ENCODE peak calls at places on chromosomes 3 and 15, in six cellular contexts. One of them, this sample, is unnamed.

GRCh38 chr3:69451594-69451993 is 65.7 kb upstream of the FRMD4B start:
- DNase-seq in uterus: no peak
- DNase-seq in GM12865: no peak
- DNase-seq in gastrocnemius medialis: no peak
- DNase-seq in A549: no peak
- DNase-seq in right atrium auricular region: no peak
- DNase-seq in this sample: no peak

GRCh38 chr15:52228928-52229327 is 37.7 kb upstream of the GNB5 start:
- DNase-seq in uterus: no peak
- DNase-seq in GM12865: peak
- DNase-seq in gastrocnemius medialis: no peak
- DNase-seq in A549: no peak
- DNase-seq in right atrium auricular region: no peak
- DNase-seq in this sample: no peak

GRCh38 chr3:47019201-47019600 is 39.7 kb downstream of the NBEAL2 start:
- DNase-seq in uterus: no peak
- DNase-seq in GM12865: peak
- DNase-seq in gastrocnemius medialis: no peak
- DNase-seq in A549: no peak
- DNase-seq in right atrium auricular region: no peak
- DNase-seq in this sample: no peak

GRCh38 chr15:62648954-62649353 is 393.6 kb upstream of the TPM1 start:
- DNase-seq in uterus: no peak
- DNase-seq in GM12865: peak
- DNase-seq in gastrocnemius medialis: no peak
- DNase-seq in A549: no peak
- DNase-seq in right atrium auricular region: no peak
- DNase-seq in this sample: no peak

GRCh38 chr15:31274496-31275330 is 51.9 kb upstream of the KLF13 start:
- DNase-seq in uterus: peak
- DNase-seq in GM12865: no peak
- DNase-seq in gastrocnemius medialis: no peak
- DNase-seq in A549: no peak
- DNase-seq in right atrium auricular region: peak
- DNase-seq in this sample: peak

GRCh38 chr3:27577504-27577903 is 93.3 kb upstream of the SLC4A7 start:
- DNase-seq in uterus: no peak
- DNase-seq in GM12865: no peak
- DNase-seq in gastrocnemius medialis: no peak
- DNase-seq in A549: no peak
- DNase-seq in right atrium auricular region: no peak
- DNase-seq in this sample: no peak

GRCh38 chr3:172153335-172153861 is 114.0 kb downstream of the FNDC3B start:
- DNase-seq in uterus: peak
- DNase-seq in GM12865: no peak
- DNase-seq in gastrocnemius medialis: peak
- DNase-seq in A549: peak
- DNase-seq in right atrium auricular region: peak
- DNase-seq in this sample: peak

GRCh38 chr3:116059421-116060096 is 385.7 kb downstream of the LSAMP start:
- DNase-seq in uterus: no peak
- DNase-seq in GM12865: no peak
- DNase-seq in gastrocnemius medialis: no peak
- DNase-seq in A549: peak
- DNase-seq in right atrium auricular region: no peak
- DNase-seq in this sample: no peak

GRCh38 chr15:88512606-88513005 is 33.9 kb downstream of the DET1 start:
- DNase-seq in uterus: no peak
- DNase-seq in GM12865: no peak
- DNase-seq in gastrocnemius medialis: no peak
- DNase-seq in A549: no peak
- DNase-seq in right atrium auricular region: no peak
- DNase-seq in this sample: no peak

GRCh38 chr3:13379191-13379830 is 40.8 kb downstream of the NUP210 start:
- DNase-seq in uterus: no peak
- DNase-seq in GM12865: no peak
- DNase-seq in gastrocnemius medialis: no peak
- DNase-seq in A549: no peak
- DNase-seq in right atrium auricular region: peak
- DNase-seq in this sample: peak

GRCh38 chr3:20316238-20316637 is 130.2 kb upstream of the SGO1 start:
- DNase-seq in uterus: no peak
- DNase-seq in GM12865: no peak
- DNase-seq in gastrocnemius medialis: no peak
- DNase-seq in A549: no peak
- DNase-seq in right atrium auricular region: no peak
- DNase-seq in this sample: no peak

GRCh38 chr15:78437107-78437761 is 782 bp upstream of the IREB2 start:
- DNase-seq in uterus: no peak
- DNase-seq in GM12865: no peak
- DNase-seq in gastrocnemius medialis: no peak
- DNase-seq in A549: peak
- DNase-seq in right atrium auricular region: no peak
- DNase-seq in this sample: no peak

GRCh38 chr3:139202226-139202958 is 141.4 kb upstream of the MRPS22 start:
- DNase-seq in uterus: no peak
- DNase-seq in GM12865: peak
- DNase-seq in gastrocnemius medialis: no peak
- DNase-seq in A549: no peak
- DNase-seq in right atrium auricular region: no peak
- DNase-seq in this sample: peak

GRCh38 chr3:120177151-120177550 is 82.9 kb upstream of the GSK3B start:
- DNase-seq in uterus: peak
- DNase-seq in GM12865: no peak
- DNase-seq in gastrocnemius medialis: peak
- DNase-seq in A549: peak
- DNase-seq in right atrium auricular region: peak
- DNase-seq in this sample: no peak

GRCh38 chr15:50458301-50458700 is 34.1 kb downstream of the USP8 start:
- DNase-seq in uterus: no peak
- DNase-seq in GM12865: no peak
- DNase-seq in gastrocnemius medialis: no peak
- DNase-seq in A549: no peak
- DNase-seq in right atrium auricular region: no peak
- DNase-seq in this sample: no peak

GRCh38 chr3:81886081-81886480 is 124.6 kb upstream of the GBE1 start:
- DNase-seq in uterus: no peak
- DNase-seq in GM12865: no peak
- DNase-seq in gastrocnemius medialis: no peak
- DNase-seq in A549: no peak
- DNase-seq in right atrium auricular region: no peak
- DNase-seq in this sample: no peak

GRCh38 chr15:60972866-60973265 is 256.2 kb downstream of the RORA start:
- DNase-seq in uterus: no peak
- DNase-seq in GM12865: no peak
- DNase-seq in gastrocnemius medialis: no peak
- DNase-seq in A549: no peak
- DNase-seq in right atrium auricular region: no peak
- DNase-seq in this sample: no peak

GRCh38 chr15:38068600-38068999 is 134.2 kb downstream of the TMCO5A start:
- DNase-seq in uterus: no peak
- DNase-seq in GM12865: no peak
- DNase-seq in gastrocnemius medialis: no peak
- DNase-seq in A549: no peak
- DNase-seq in right atrium auricular region: no peak
- DNase-seq in this sample: no peak
- TF ChIP-seq CTCF in uterus: no peak
- TF ChIP-seq CTCF in GM12865: no peak
- TF ChIP-seq CTCF in gastrocnemius medialis: no peak
- TF ChIP-seq CTCF in A549: no peak
- TF ChIP-seq CTCF in right atrium auricular region: no peak
- TF ChIP-seq CTCF in this sample: no peak

GRCh38 chr15:92924216-92924615 is 24.1 kb downstream of the CHD2 start:
- DNase-seq in uterus: no peak
- DNase-seq in GM12865: no peak
- DNase-seq in gastrocnemius medialis: no peak
- DNase-seq in A549: no peak
- DNase-seq in right atrium auricular region: no peak
- DNase-seq in this sample: no peak
- H3K4me3 ChIP-seq in uterus: no peak
- H3K4me3 ChIP-seq in GM12865: no peak
- H3K4me3 ChIP-seq in gastrocnemius medialis: no peak
- H3K4me3 ChIP-seq in A549: no peak
- H3K4me3 ChIP-seq in right atrium auricular region: no peak
- H3K4me3 ChIP-seq in this sample: no peak

GRCh38 chr3:149145926-149146325 is 16.5 kb downstream of the HPS3 start:
- DNase-seq in uterus: no peak
- DNase-seq in GM12865: peak
- DNase-seq in gastrocnemius medialis: no peak
- DNase-seq in A549: no peak
- DNase-seq in right atrium auricular region: no peak
- DNase-seq in this sample: no peak

GRCh38 chr3:149150436-149150835 is 21.0 kb downstream of the HPS3 start:
- DNase-seq in uterus: no peak
- DNase-seq in GM12865: no peak
- DNase-seq in gastrocnemius medialis: no peak
- DNase-seq in A549: no peak
- DNase-seq in right atrium auricular region: no peak
- DNase-seq in this sample: no peak

GRCh38 chr3:149142647-149143046 is 13.2 kb downstream of the HPS3 start:
- DNase-seq in uterus: no peak
- DNase-seq in GM12865: no peak
- DNase-seq in gastrocnemius medialis: no peak
- DNase-seq in A549: no peak
- DNase-seq in right atrium auricular region: no peak
- DNase-seq in this sample: no peak

DNA sequence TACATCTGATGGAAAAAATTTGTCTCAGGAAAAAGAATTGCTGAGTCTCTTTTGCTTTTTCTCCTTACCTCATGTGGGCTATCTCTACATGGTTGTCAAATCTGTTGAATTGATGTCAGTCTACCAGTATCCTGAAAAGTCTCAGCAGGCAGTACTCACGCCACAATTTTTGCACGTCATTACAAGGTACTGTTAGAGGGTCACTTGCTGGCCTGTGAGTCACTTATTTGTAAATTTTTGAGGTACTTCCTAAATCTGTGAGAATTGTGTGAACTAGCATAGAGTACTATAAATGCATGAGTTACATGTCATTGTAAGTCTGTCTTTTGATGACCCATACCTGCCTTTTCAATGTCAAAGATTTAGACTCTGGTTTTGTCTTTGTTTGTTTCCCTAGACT is 15.9 kb downstream of the HPS3 start:
- DNase-seq in uterus: no peak
- DNase-seq in GM12865: peak
- DNase-seq in gastrocnemius medialis: no peak
- DNase-seq in A549: no peak
- DNase-seq in right atrium auricular region: no peak
- DNase-seq in this sample: no peak
- TF ChIP-seq CTCF in uterus: no peak
- TF ChIP-seq CTCF in GM12865: no peak
- TF ChIP-seq CTCF in gastrocnemius medialis: no peak
- TF ChIP-seq CTCF in A549: no peak
- TF ChIP-seq CTCF in right atrium auricular region: no peak
- TF ChIP-seq CTCF in this sample: no peak

DNA sequence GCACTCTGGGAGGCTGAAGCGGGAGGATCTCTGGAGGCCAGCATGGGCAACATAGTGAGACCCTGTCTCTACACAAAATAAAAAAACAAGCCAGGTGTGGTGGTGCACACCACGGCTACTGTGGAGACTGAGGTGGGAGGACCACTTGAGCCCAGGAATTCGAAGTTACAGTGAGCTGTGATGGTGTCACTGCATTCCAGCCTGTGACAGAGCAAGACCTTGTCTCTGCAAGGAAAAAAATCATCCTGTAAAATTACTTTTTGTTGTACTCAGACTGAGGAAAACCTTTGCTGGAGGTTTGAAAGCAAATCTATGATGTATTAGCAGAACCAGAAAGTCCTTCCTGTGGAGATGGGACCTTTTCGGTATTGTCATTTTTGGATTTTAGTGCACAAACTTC is 63.3 kb downstream of the ATP1B3 start:
- DNase-seq in uterus: no peak
- DNase-seq in GM12865: no peak
- DNase-seq in gastrocnemius medialis: no peak
- DNase-seq in A549: no peak
- DNase-seq in right atrium auricular region: no peak
- DNase-seq in this sample: no peak
- H3K4me3 ChIP-seq in uterus: no peak
- H3K4me3 ChIP-seq in GM12865: no peak
- H3K4me3 ChIP-seq in gastrocnemius medialis: no peak
- H3K4me3 ChIP-seq in A549: no peak
- H3K4me3 ChIP-seq in right atrium auricular region: no peak
- H3K4me3 ChIP-seq in this sample: no peak

GRCh38 chr3:112175646-112176045 is 42.6 kb upstream of the GCSAM start:
- DNase-seq in uterus: no peak
- DNase-seq in GM12865: no peak
- DNase-seq in gastrocnemius medialis: no peak
- DNase-seq in A549: no peak
- DNase-seq in right atrium auricular region: no peak
- DNase-seq in this sample: no peak
- TF ChIP-seq CTCF in uterus: no peak
- TF ChIP-seq CTCF in GM12865: no peak
- TF ChIP-seq CTCF in gastrocnemius medialis: no peak
- TF ChIP-seq CTCF in A549: no peak
- TF ChIP-seq CTCF in right atrium auricular region: no peak
- TF ChIP-seq CTCF in this sample: no peak

GRCh38 chr15:99731336-99732267 is 1.6 kb downstream of the LYSMD4 start:
- DNase-seq in uterus: no peak
- DNase-seq in GM12865: no peak
- DNase-seq in gastrocnemius medialis: no peak
- DNase-seq in A549: no peak
- DNase-seq in right atrium auricular region: no peak
- DNase-seq in this sample: no peak
- H3K4me3 ChIP-seq in uterus: peak
- H3K4me3 ChIP-seq in GM12865: no peak
- H3K4me3 ChIP-seq in gastrocnemius medialis: peak
- H3K4me3 ChIP-seq in A549: no peak
- H3K4me3 ChIP-seq in right atrium auricular region: peak
- H3K4me3 ChIP-seq in this sample: peak

DNA sequence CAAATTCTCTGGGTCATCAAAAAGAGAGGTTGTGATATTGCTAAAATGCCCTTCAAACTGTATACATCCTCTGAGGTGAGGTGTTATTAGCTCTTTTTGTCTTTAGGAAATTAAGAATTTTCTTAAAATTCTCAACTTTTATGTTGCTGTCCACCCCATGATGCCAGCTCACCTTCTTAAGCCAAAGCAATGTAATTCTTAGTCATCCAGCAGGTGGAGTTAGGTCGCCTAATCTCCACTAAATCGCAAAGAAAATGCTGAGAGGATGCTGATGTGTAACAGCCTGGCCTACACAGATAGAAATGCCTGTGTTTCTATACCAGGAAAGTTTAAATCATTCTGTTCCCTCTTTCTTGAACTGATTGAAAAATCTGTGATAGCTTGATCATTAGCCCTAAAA is 770.2 kb upstream of the ALCAM start:
- DNase-seq in uterus: no peak
- DNase-seq in GM12865: peak
- DNase-seq in gastrocnemius medialis: no peak
- DNase-seq in A549: peak
- DNase-seq in right atrium auricular region: no peak
- DNase-seq in this sample: no peak
- TF ChIP-seq CTCF in uterus: peak
- TF ChIP-seq CTCF in GM12865: peak
- TF ChIP-seq CTCF in gastrocnemius medialis: no peak
- TF ChIP-seq CTCF in A549: peak
- TF ChIP-seq CTCF in right atrium auricular region: peak
- TF ChIP-seq CTCF in this sample: peak

GRCh38 chr3:105406268-105406667 is 39.6 kb downstream of the ALCAM start:
- DNase-seq in uterus: no peak
- DNase-seq in GM12865: no peak
- DNase-seq in gastrocnemius medialis: no peak
- DNase-seq in A549: no peak
- DNase-seq in right atrium auricular region: no peak
- DNase-seq in this sample: no peak
- H3K4me3 ChIP-seq in uterus: no peak
- H3K4me3 ChIP-seq in GM12865: no peak
- H3K4me3 ChIP-seq in gastrocnemius medialis: no peak
- H3K4me3 ChIP-seq in A549: no peak
- H3K4me3 ChIP-seq in right atrium auricular region: no peak
- H3K4me3 ChIP-seq in this sample: no peak